ENCODE peak calls at places on chromosomes 13 and 19, in four cellular contexts. T is spleen, D is GM04503, E is ELR. J is an unnamed sample.

GRCh38 chr13:22945321-22946226 is 235.2 kb upstream of the SGCG start:
- DNase-seq in T (no peak), D (no peak), E (no peak), J (no peak)

GRCh38 chr19:35911790-35912189 is 3.7 kb upstream of the TYROBP start:
- DNase-seq in T (peak), D (no peak), E (peak), J (no peak)

GRCh38 chr13:110555601-110556223 is 5.8 kb downstream of the RAB20 start:
- DNase-seq in T (peak), D (no peak), E (no peak), J (no peak)

GRCh38 chr19:12804051-12804450 is 2.2 kb downstream of the THSD8 start:
- DNase-seq in T (no peak), D (no peak), E (no peak), J (no peak)

GRCh38 chr19:40341601-40342482 is 6.4 kb downstream of the C19orf47 start:
- DNase-seq in T (peak), D (no peak), E (no peak), J (no peak)

GRCh38 chr19:44762033-44762432 is 13.5 kb downstream of the BCL3 start:
- DNase-seq in T (no peak), D (no peak), E (no peak), J (no peak)

GRCh38 chr19:7636691-7637373 is at the start of gene STXBP2:
- DNase-seq in T (peak), D (no peak), E (peak), J (no peak)

GRCh38 chr19:31160346-31160926 is 188.8 kb downstream of the TSHZ3 start:
- DNase-seq in T (no peak), D (no peak), E (no peak), J (no peak)

GRCh38 chr19:33437351-33438015 is 64.0 kb downstream of the CEBPG start:
- DNase-seq in T (peak), D (no peak), E (no peak), J (no peak)

GRCh38 chr19:48698046-48698445 is 2.3 kb downstream of the FUT2 start:
- DNase-seq in T (no peak), D (peak), E (peak), J (peak)

GRCh38 chr19:30311911-30312310 is 60.3 kb upstream of the ZNF536 start:
- DNase-seq in T (no peak), D (no peak), E (no peak), J (no peak)

GRCh38 chr13:50388481-50388880 is 373.2 kb downstream of the KCNRG start:
- DNase-seq in T (no peak), D (no peak), E (no peak), J (no peak)

GRCh38 chr19:5025027-5025426 is 56.1 kb downstream of the KDM4B start:
- DNase-seq in T (no peak), D (no peak), E (no peak), J (no peak)